ENCODE peak calls at places on chromosomes 12 and 14, in six cellular contexts. R is foreskin keratinocyte; B is activated CD4-positive, alpha-beta T cell treated with anti-CD3 and anti-CD28 coated beads for 4 hours; J is CD8-positive, alpha-beta T cell; X is fibroblast of mammary gland; P is NCI-H146. O is an unnamed sample.

GRCh38 chr14:77124345-77125274 is 17.0 kb downstream of the ZDHHC22 start:
- DNase-seq in R (no peak), B (peak), J (peak), X (peak), P (no peak), O (peak)

GRCh38 chr12:61018571-61018970 is 1241.6 kb upstream of the USP15 start:
- DNase-seq in R (no peak), B (no peak), J (no peak), X (no peak), P (no peak), O (no peak)

GRCh38 chr12:113887906-113888305 is 78.2 kb downstream of the RBM19 start:
- DNase-seq in R (no peak), B (no peak), J (no peak), X (no peak), P (peak), O (no peak)

GRCh38 chr12:6613015-6613775 is 6.0 kb upstream of the CHD4 start:
- DNase-seq in R (no peak), B (no peak), J (peak), X (peak), P (peak), O (peak)

GRCh38 chr12:69897744-69898143 is 72.7 kb downstream of the MYRFL start:
- DNase-seq in R (peak), B (no peak), J (no peak), X (peak), P (no peak), O (no peak)

GRCh38 chr14:51424569-51425251 is 184.7 kb downstream of the TMX1 start:
- DNase-seq in R (no peak), B (no peak), J (no peak), X (peak), P (no peak), O (no peak)

GRCh38 chr12:26101833-26102232 is 23.0 kb downstream of the BHLHE41 start:
- DNase-seq in R (no peak), B (no peak), J (no peak), X (no peak), P (no peak), O (no peak)

GRCh38 chr12:42684171-42685071 is 94.9 kb upstream of the PRICKLE1 start:
- DNase-seq in R (peak), B (no peak), J (no peak), X (peak), P (no peak), O (no peak)

GRCh38 chr12:94263905-94264655 is 115.7 kb downstream of the PLXNC1 start:
- DNase-seq in R (no peak), B (no peak), J (no peak), X (peak), P (no peak), O (no peak)

GRCh38 chr14:21846227-21846885 is 172.7 kb upstream of the OR4E1 start:
- DNase-seq in R (no peak), B (peak), J (peak), X (peak), P (no peak), O (peak)

GRCh38 chr12:108337235-108338223 is 1.6 kb downstream of the CMKLR1 start:
- DNase-seq in R (no peak), B (no peak), J (no peak), X (peak), P (peak), O (no peak)

GRCh38 chr14:90699016-90699415 is 117.2 kb downstream of the TTC7B start:
- DNase-seq in R (no peak), B (no peak), J (no peak), X (no peak), P (no peak), O (no peak)

GRCh38 chr12:116508145-116509121 is 50.7 kb upstream of the MAP1LC3B2 start:
- DNase-seq in R (no peak), B (no peak), J (peak), X (peak), P (no peak), O (no peak)

GRCh38 chr12:132065609-132066344 is 78.3 kb downstream of the DDX51 start:
- DNase-seq in R (no peak), B (no peak), J (no peak), X (no peak), P (no peak), O (no peak)

GRCh38 chr12:84562331-84562730 is 350.3 kb downstream of the SLC6A15 start:
- DNase-seq in R (no peak), B (no peak), J (no peak), X (no peak), P (no peak), O (no peak)

GRCh38 chr14:105880616-105881015 is 354.2 kb downstream of the TMEM121 start:
- DNase-seq in R (no peak), B (no peak), J (no peak), X (no peak), P (no peak), O (no peak)

GRCh38 chr14:75274045-75274898 is 4.4 kb upstream of the FOS start:
- DNase-seq in R (no peak), B (no peak), J (no peak), X (no peak), P (no peak), O (no peak)

O was measured in NCI-H748 treated with DMSO at 0.1 percent for 48 hours.